ENCODE peak calls at places on chromosomes 4 and X, in nine cellular contexts. L, G, Q, U, H, Y, C, Z and K are unnamed samples.

GRCh38 chr4:73855406-73855805 is 2.3 kb downstream of the PF4V1 start:
- DNase-seq in G (peak; percentile 83), Y (no peak), L (no peak), H (no peak), Z (no peak), Q (no peak), C (peak; percentile 69), U (no peak), K (no peak)

GRCh38 chr4:144611850-144612249 is 34.1 kb upstream of the HHIP start:
- DNase-seq in Q (no peak), U (no peak), L (peak; percentile 22), Y (no peak), H (no peak), G (peak; percentile 29), C (peak; percentile 46), Z (peak; percentile 31), K (no peak)

GRCh38 chrX:100098660-100099375 is 311.3 kb downstream of the PCDH19 start:
- DNase-seq in H (no peak), U (no peak), Q (no peak), Z (no peak), C (peak; percentile 70), L (peak; percentile 68), G (no peak), Y (no peak), K (no peak)

GRCh38 chrX:68571292-68572256 is 72.7 kb downstream of the YIPF6 start:
- DNase-seq in C (peak; percentile 83), Y (no peak), U (no peak), Q (no peak), G (peak; percentile 44), L (peak; percentile 84), Z (no peak), H (no peak), K (no peak)

GRCh38 chrX:87064522-87064921 is 453.1 kb upstream of the KLHL4 start:
- DNase-seq in Q (no peak), H (no peak), G (no peak), Y (no peak), U (no peak), L (no peak), C (no peak), Z (no peak), K (no peak)

GRCh38 chr4:100206850-100207249 is 16.6 kb upstream of the DDIT4L start:
- DNase-seq in Y (no peak), H (no peak), G (no peak), C (no peak), U (no peak), L (no peak), Q (no peak), Z (no peak), K (no peak)

GRCh38 chrX:131728295-131729145 is 184.6 kb downstream of the OR13H1 start:
- DNase-seq in L (peak; percentile 78), H (peak; percentile 79), Z (no peak), Q (peak; percentile 71), G (peak; percentile 65), C (no peak), Y (peak; percentile 39), U (no peak), K (no peak)

GRCh38 chr4:26826721-26827120 is 33.9 kb upstream of the STIM2 start:
- DNase-seq in Q (no peak), G (peak; percentile 53), L (no peak), Y (no peak), Z (no peak), U (no peak), H (no peak), C (peak; percentile 22), K (no peak)

GRCh38 chrX:85828771-85829170 is 218.6 kb downstream of the CHM start:
- DNase-seq in Z (no peak), Y (peak; percentile 17), C (no peak), U (no peak), L (no peak), Q (no peak), H (no peak), G (no peak), K (no peak)

GRCh38 chr4:36081185-36081584 is 163.1 kb downstream of the ARAP2 start:
- DNase-seq in G (no peak), L (no peak), U (no peak), Q (no peak), H (no peak), Y (no peak), C (no peak), Z (no peak), K (no peak)